ENCODE peak calls at places on chromosomes 11 and 22, in eight cellular contexts. G is spleen, W is transverse colon, Z is stomach, V is GM12878, O is H1, F is Panc1, Y is SK-N-MC. L is an unnamed sample.
A peak's percentile ranks its signal among the peaks of the same experiment; 100 is the strongest.

GRCh38 chr11:911031-911889 is 650 bp upstream of the CHID1 start:
- DNase-seq in V (no peak), O (no peak), Y (no peak), F (no peak), G (peak; percentile 76), W (peak; percentile 47), Z (peak; percentile 42), L (no peak)

GRCh38 chr11:85118151-85118550 is 509.0 kb downstream of the DLG2 start:
- DNase-seq in W (no peak), Y (no peak), F (no peak), Z (no peak), O (no peak), V (no peak), G (no peak), L (no peak)

GRCh38 chr11:78216571-78217287 is 28.0 kb downstream of the USP35 start:
- DNase-seq in O (no peak), Y (no peak), V (no peak), F (no peak), Z (no peak), G (no peak), W (no peak), L (no peak)

GRCh38 chr11:103488579-103488978 is 379.4 kb downstream of the DYNC2H1 start:
- DNase-seq in F (no peak), Z (no peak), O (no peak), G (no peak), W (no peak), V (no peak), Y (no peak), L (no peak)

GRCh38 chr22:46406349-46406748 is 70.8 kb downstream of the TRMU start:
- DNase-seq in V (no peak), Y (no peak), Z (no peak), G (no peak), W (no peak), F (no peak), O (no peak), L (no peak)

GRCh38 chr11:122343247-122343646 is 227.2 kb upstream of the BLID start:
- DNase-seq in Z (no peak), V (no peak), G (no peak), W (no peak), F (no peak), Y (no peak), O (no peak), L (no peak)

GRCh38 chr11:44094260-44094868 is 1.1 kb upstream of the EXT2 start:
- DNase-seq in F (peak; percentile 43), W (peak; percentile 87), V (no peak), Y (peak; percentile 77), G (peak; percentile 85), Z (peak; percentile 86), O (no peak), L (peak; percentile 57)

GRCh38 chr11:124586247-124586860 is 16.6 kb downstream of the OR8A1 start:
- DNase-seq in W (peak; percentile 44), F (peak; percentile 47), V (no peak), O (peak; percentile 39), Y (no peak), Z (peak; percentile 55), G (no peak), L (peak; percentile 44)

GRCh38 chr11:9719949-9720646 is 56.2 kb downstream of the SWAP70 start:
- DNase-seq in Y (peak; percentile 37), F (no peak), Z (no peak), W (no peak), V (no peak), O (no peak), G (no peak), L (no peak)

GRCh38 chr22:28148816-28149465 is 229.9 kb upstream of the PITPNB start:
- DNase-seq in Z (no peak), Y (no peak), V (no peak), O (no peak), F (no peak), G (no peak), W (no peak), L (no peak)

GRCh38 chr22:19817561-19818263 is 37.0 kb downstream of the GNB1L start:
- DNase-seq in W (no peak), O (no peak), F (no peak), Y (no peak), Z (peak; percentile 17), G (no peak), V (no peak), L (no peak)

GRCh38 chr22:37476389-37477329 is 9.5 kb downstream of the MFNG start:
- DNase-seq in Z (no peak), W (no peak), G (no peak), O (no peak), V (no peak), F (no peak), Y (no peak), L (no peak)

GRCh38 chr11:121282376-121282775 is 10.2 kb upstream of the SC5D start:
- DNase-seq in G (no peak), V (no peak), W (no peak), F (no peak), O (no peak), Z (no peak), Y (no peak), L (no peak)

GRCh38 chr11:28026634-28027290 is 81.2 kb downstream of the KIF18A start:
- DNase-seq in V (no peak), F (no peak), O (no peak), Z (no peak), Y (no peak), W (no peak), G (no peak), L (no peak)

GRCh38 chr11:118715837-118716260 is 36.4 kb upstream of the TREH start:
- DNase-seq in G (peak; percentile 6), Z (no peak), V (no peak), Y (no peak), O (peak; percentile 70), W (no peak), F (no peak), L (no peak)
- TF ChIP-seq POLR2AphosphoS5 in G (no peak), Z (no peak), V (no peak), Y (no peak), O (no peak), W (no peak), F (no peak), L (no peak)

GRCh38 chr11:46364056-46364455 is 16.8 kb downstream of the DGKZ start:
- DNase-seq in V (no peak), W (no peak), G (no peak), F (no peak), Z (no peak), Y (no peak), O (no peak), L (no peak)

GRCh38 chr11:46363031-46363407 is 15.8 kb downstream of the DGKZ start:
- DNase-seq in G (peak; percentile 90), O (no peak), W (no peak), F (no peak), V (no peak), Y (no peak), Z (peak; percentile 46), L (no peak)

GRCh38 chr11:46362146-46363030 is 15.1 kb downstream of the DGKZ start:
- DNase-seq in O (no peak), G (peak; percentile 83), V (no peak), Y (no peak), Z (no peak), W (no peak), F (no peak), L (no peak)

GRCh38 chr11:46364791-46365190 is 16.7 kb upstream of the MDK start:
- DNase-seq in V (no peak), Y (no peak), W (no peak), F (no peak), O (no peak), G (no peak), Z (no peak), L (no peak)

DNA sequence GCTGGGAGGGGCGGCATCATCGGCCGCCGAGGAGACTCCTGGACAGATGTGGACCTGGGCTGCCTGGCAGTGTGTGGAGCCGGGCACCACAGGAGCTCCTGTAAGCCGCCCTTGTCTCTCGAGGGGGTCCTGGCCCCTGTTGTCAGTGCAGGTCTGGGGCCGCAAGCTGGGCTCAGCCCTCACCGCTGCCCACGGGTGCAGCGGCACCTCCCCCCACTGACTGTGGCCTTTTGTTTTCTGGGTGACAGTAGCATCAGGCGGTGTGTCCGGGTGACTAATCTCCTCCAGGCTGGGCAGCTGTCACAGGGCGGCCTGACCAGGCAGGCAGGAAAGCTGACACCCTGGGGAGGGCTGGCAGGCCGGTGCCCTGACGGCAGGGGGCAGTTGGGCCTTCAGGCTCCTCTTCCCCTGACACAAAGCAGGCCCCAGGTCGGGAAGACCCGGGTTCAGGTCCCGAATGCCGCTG is 16.2 kb downstream of the DGKZ start:
- DNase-seq in W (no peak), Z (no peak), O (no peak), V (no peak), F (peak; percentile 61), G (peak; percentile 79), Y (no peak), L (peak; percentile 52)
- TF ChIP-seq POLR2AphosphoS5 in W (no peak), Z (no peak), O (no peak), V (no peak), F (peak; percentile 40), G (no peak), Y (no peak), L (no peak)

DNA sequence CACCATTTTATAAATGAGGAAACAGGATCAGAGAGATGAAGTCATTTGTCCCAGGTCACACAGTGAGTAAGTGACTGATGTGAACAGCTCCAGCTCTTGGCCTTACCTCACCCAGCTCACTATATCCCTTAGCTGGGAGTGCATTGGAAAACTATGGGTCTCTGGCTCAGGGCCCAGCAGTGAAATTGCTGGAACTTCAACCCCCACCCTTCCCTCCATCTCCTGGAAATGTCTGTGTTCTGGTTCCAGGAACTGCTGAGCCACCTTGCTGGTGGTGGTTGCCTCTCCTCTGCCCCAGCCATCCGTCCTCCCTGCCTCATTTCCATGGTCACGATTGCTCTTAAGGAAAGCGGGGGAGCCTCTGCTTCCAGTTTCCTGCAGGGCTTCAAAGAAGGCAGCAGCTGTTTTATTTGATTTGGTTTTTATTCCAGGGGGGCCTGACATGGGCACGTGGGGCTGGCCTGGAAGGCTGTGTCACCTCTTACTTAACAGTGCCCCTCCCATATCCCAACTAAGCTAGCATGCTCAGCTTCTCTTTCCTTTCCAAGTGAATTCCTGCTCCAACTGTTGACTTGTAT is 46.2 kb upstream of the CSTF3 start:
- DNase-seq in Y (no peak), G (no peak), O (no peak), W (no peak), V (no peak), F (no peak), Z (peak; percentile 26), L (no peak)
- TF ChIP-seq POLR2AphosphoS5 in Y (no peak), G (no peak), O (no peak), W (no peak), V (no peak), F (no peak), Z (no peak), L (no peak)

GRCh38 chr22:39253427-39254070 is 8.8 kb upstream of the PDGFB start:
- DNase-seq in O (no peak), W (peak; percentile 38), Y (no peak), G (no peak), V (no peak), F (peak; percentile 45), Z (peak; percentile 89), L (peak; percentile 73)

GRCh38 chr22:39255449-39256185 is 10.8 kb upstream of the PDGFB start:
- DNase-seq in F (no peak), O (no peak), W (no peak), Y (no peak), Z (no peak), G (no peak), V (no peak), L (no peak)

GRCh38 chr22:39252461-39253391 is 7.9 kb upstream of the PDGFB start:
- DNase-seq in W (no peak), F (no peak), G (no peak), O (no peak), Y (no peak), Z (no peak), V (no peak), L (no peak)

GRCh38 chr22:39254789-39255298 is 10.1 kb upstream of the PDGFB start:
- DNase-seq in W (no peak), F (no peak), Y (no peak), Z (no peak), G (no peak), O (no peak), V (peak; percentile 41), L (no peak)

GRCh38 chr22:39254122-39254521 is 9.3 kb upstream of the PDGFB start:
- DNase-seq in G (no peak), W (no peak), Y (no peak), F (no peak), Z (no peak), V (no peak), O (no peak), L (no peak)
- TF ChIP-seq POLR2AphosphoS5 in G (no peak), W (no peak), Y (no peak), F (no peak), Z (no peak), V (no peak), O (no peak), L (no peak)